ENCODE peak calls at places on chromosomes 11 and 22, in eight cellular contexts. One of them, this sample, is unnamed. For H3K27me3, the result is how much of the 10 kb centered on the place peaks cover.

GRCh38 chr11:13339196-13340153 is 61.9 kb downstream of the BMAL1 start:
- DNase-seq in heart right ventricle: no peak
- DNase-seq in fibroblast of lung: peak
- DNase-seq in PC-9: no peak
- DNase-seq in CD8-positive, alpha-beta memory T cell: no peak
- DNase-seq in iPS DF 6.9: no peak
- DNase-seq in aorta: no peak
- DNase-seq in body of pancreas: no peak
- DNase-seq in this sample: no peak

GRCh38 chr22:36285017-36285416 is 32.1 kb downstream of the APOL1 start:
- DNase-seq in heart right ventricle: no peak
- DNase-seq in fibroblast of lung: no peak
- DNase-seq in PC-9: no peak
- DNase-seq in CD8-positive, alpha-beta memory T cell: no peak
- DNase-seq in iPS DF 6.9: no peak
- DNase-seq in aorta: no peak
- DNase-seq in body of pancreas: no peak
- DNase-seq in this sample: no peak

GRCh38 chr22:17121235-17122195 is at the start of gene TMEM121B:
- DNase-seq in heart right ventricle: peak
- DNase-seq in fibroblast of lung: peak
- DNase-seq in PC-9: no peak
- DNase-seq in CD8-positive, alpha-beta memory T cell: peak
- DNase-seq in iPS DF 6.9: peak
- DNase-seq in aorta: peak
- DNase-seq in body of pancreas: peak
- DNase-seq in this sample: no peak

GRCh38 chr11:553949-554398 is 6.6 kb downstream of the LMNTD2 start:
- DNase-seq in heart right ventricle: no peak
- DNase-seq in fibroblast of lung: no peak
- DNase-seq in PC-9: no peak
- DNase-seq in CD8-positive, alpha-beta memory T cell: no peak
- DNase-seq in iPS DF 6.9: no peak
- DNase-seq in aorta: no peak
- DNase-seq in body of pancreas: no peak
- DNase-seq in this sample: no peak

GRCh38 chr11:46560300-46561025 is 33.4 kb downstream of the AMBRA1 start:
- DNase-seq in heart right ventricle: no peak
- DNase-seq in fibroblast of lung: peak
- DNase-seq in PC-9: no peak
- DNase-seq in CD8-positive, alpha-beta memory T cell: no peak
- DNase-seq in iPS DF 6.9: no peak
- DNase-seq in aorta: no peak
- DNase-seq in body of pancreas: no peak
- DNase-seq in this sample: no peak

GRCh38 chr11:92948116-92948515 is 21.3 kb upstream of the MTNR1B start:
- DNase-seq in heart right ventricle: no peak
- DNase-seq in fibroblast of lung: no peak
- DNase-seq in PC-9: no peak
- DNase-seq in CD8-positive, alpha-beta memory T cell: no peak
- DNase-seq in iPS DF 6.9: no peak
- DNase-seq in aorta: no peak
- DNase-seq in body of pancreas: peak
- DNase-seq in this sample: no peak

GRCh38 chr22:43897751-43898261 is 6.0 kb upstream of the PNPLA5 start:
- DNase-seq in heart right ventricle: no peak
- DNase-seq in fibroblast of lung: peak
- DNase-seq in PC-9: peak
- DNase-seq in CD8-positive, alpha-beta memory T cell: no peak
- DNase-seq in iPS DF 6.9: no peak
- DNase-seq in aorta: no peak
- DNase-seq in body of pancreas: no peak
- DNase-seq in this sample: no peak

GRCh38 chr11:18352581-18352980 is 30.2 kb downstream of the GTF2H1 start:
- DNase-seq in heart right ventricle: no peak
- DNase-seq in fibroblast of lung: peak
- DNase-seq in PC-9: no peak
- DNase-seq in CD8-positive, alpha-beta memory T cell: no peak
- DNase-seq in iPS DF 6.9: no peak
- DNase-seq in aorta: no peak
- DNase-seq in body of pancreas: no peak
- DNase-seq in this sample: no peak

GRCh38 chr11:10351768-10352641 is 47.1 kb downstream of the ADM start:
- DNase-seq in heart right ventricle: peak
- DNase-seq in fibroblast of lung: peak
- DNase-seq in PC-9: peak
- DNase-seq in CD8-positive, alpha-beta memory T cell: no peak
- DNase-seq in iPS DF 6.9: peak
- DNase-seq in aorta: peak
- DNase-seq in body of pancreas: peak
- DNase-seq in this sample: no peak

GRCh38 chr22:37386441-37386840 is 40.8 kb downstream of the ELFN2 start:
- DNase-seq in heart right ventricle: no peak
- DNase-seq in fibroblast of lung: no peak
- DNase-seq in PC-9: no peak
- DNase-seq in CD8-positive, alpha-beta memory T cell: no peak
- DNase-seq in iPS DF 6.9: no peak
- DNase-seq in aorta: no peak
- DNase-seq in body of pancreas: no peak
- DNase-seq in this sample: no peak

GRCh38 chr11:23688835-23689234 is 808.0 kb upstream of the LUZP2 start:
- DNase-seq in heart right ventricle: no peak
- DNase-seq in fibroblast of lung: peak
- DNase-seq in PC-9: no peak
- DNase-seq in CD8-positive, alpha-beta memory T cell: no peak
- DNase-seq in iPS DF 6.9: no peak
- DNase-seq in aorta: no peak
- DNase-seq in body of pancreas: no peak
- DNase-seq in this sample: no peak

GRCh38 chr11:95715777-95716241 is 73.8 kb downstream of the FAM76B start:
- DNase-seq in heart right ventricle: no peak
- DNase-seq in fibroblast of lung: peak
- DNase-seq in PC-9: no peak
- DNase-seq in CD8-positive, alpha-beta memory T cell: no peak
- DNase-seq in iPS DF 6.9: no peak
- DNase-seq in aorta: no peak
- DNase-seq in body of pancreas: no peak
- DNase-seq in this sample: peak

GRCh38 chr11:74820763-74821162 is 72.1 kb downstream of the RNF169 start:
- DNase-seq in heart right ventricle: no peak
- DNase-seq in fibroblast of lung: peak
- DNase-seq in PC-9: no peak
- DNase-seq in CD8-positive, alpha-beta memory T cell: no peak
- DNase-seq in iPS DF 6.9: no peak
- DNase-seq in aorta: no peak
- DNase-seq in body of pancreas: no peak
- DNase-seq in this sample: no peak

GRCh38 chr22:22031183-22031560 is 48.6 kb upstream of the TOP3B start:
- DNase-seq in heart right ventricle: no peak
- DNase-seq in fibroblast of lung: no peak
- DNase-seq in PC-9: no peak
- DNase-seq in CD8-positive, alpha-beta memory T cell: no peak
- DNase-seq in iPS DF 6.9: no peak
- DNase-seq in aorta: no peak
- DNase-seq in body of pancreas: no peak
- DNase-seq in this sample: peak

DNA sequence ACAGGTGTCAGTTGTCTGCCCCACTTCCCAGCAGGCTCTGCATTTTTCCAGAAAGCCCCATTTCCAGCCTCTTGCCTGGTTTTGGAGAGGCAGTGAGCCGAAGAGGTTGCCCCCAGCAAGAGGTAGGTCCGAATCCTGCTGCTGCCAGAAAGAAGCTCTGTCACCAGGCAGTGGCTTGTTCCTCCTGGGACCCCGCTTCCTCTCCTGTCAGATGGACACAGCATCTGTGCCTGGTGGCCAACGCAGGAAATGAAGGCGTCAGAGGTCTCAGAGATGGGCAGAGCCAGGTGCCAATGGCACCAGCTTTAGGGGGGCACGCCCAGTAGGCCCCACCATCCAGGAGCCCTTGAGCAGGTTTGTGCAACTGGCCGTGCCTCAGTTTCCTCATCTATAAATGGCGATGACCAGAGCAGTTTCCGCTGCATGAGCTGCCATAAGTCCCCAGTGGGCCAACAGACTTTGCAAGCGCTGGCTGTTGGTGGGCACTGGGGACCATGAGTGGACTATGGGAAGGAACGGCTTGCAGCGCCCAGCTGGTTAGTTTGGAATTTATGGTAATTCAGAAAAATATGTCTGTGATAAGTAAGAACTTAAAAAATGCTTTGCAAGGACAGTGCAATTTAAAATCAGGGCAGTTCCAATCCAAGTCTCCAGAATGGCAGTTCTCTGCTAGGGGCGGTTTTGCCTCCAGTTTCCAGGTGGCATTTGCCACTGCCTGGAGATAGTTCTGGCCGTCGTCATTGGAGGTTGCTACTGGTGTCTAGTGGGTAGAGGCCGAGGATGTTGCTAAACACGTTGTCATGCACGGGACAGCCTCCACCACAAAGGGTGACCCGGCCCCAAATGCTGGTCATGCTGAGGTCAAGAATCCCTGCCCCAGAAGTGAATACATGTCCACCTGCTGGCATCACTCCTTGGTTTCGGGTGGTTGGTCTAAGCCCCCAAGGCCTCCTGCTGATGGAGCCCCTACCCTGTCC is 2.3 kb upstream of the OSBPL5 start:
- DNase-seq in heart right ventricle: no peak
- DNase-seq in fibroblast of lung: no peak
- DNase-seq in PC-9: no peak
- DNase-seq in CD8-positive, alpha-beta memory T cell: peak
- DNase-seq in iPS DF 6.9: no peak
- DNase-seq in aorta: peak
- DNase-seq in body of pancreas: no peak
- DNase-seq in this sample: no peak
- H3K27me3 ChIP-seq in heart right ventricle: under half
- H3K27me3 ChIP-seq in fibroblast of lung: under half
- H3K27me3 ChIP-seq in PC-9: half or more
- H3K27me3 ChIP-seq in CD8-positive, alpha-beta memory T cell: under half
- H3K27me3 ChIP-seq in iPS DF 6.9: under half
- H3K27me3 ChIP-seq in aorta: under half
- H3K27me3 ChIP-seq in body of pancreas: under half
- H3K27me3 ChIP-seq in this sample: under half

DNA sequence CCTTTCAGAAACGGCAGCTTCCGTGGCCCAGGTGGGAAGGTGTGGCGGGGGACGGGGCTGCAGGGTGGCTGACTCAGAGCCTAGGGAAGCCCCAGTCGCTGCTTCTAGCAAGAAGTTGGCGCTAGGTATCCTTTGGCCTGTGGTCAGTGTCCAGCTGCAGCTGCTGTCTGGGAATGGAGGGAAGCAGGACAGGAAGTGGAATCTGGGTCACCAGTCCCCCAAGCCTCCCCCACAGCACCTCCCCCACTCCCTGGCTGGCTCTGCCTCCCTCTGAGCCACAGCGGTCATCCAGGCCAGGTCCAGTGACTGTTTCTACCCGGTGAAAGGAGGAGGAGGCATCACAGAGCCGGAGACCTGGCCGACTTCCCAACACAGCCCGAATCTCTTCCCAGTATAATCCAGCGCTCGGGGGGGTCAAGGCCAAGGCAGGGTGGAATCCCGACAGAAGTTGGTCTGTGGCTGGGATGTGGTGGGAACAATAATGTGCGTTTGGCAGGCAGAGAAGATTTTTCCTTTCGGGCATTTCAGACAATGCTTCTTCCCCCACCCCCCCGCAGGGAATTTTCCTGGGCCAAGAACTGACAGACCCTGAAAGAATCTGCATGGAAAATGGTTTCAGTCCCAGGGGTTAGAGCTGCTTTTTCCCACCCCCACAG is 45.1 kb downstream of the C11orf96 start:
- DNase-seq in heart right ventricle: peak
- DNase-seq in fibroblast of lung: peak
- DNase-seq in PC-9: no peak
- DNase-seq in CD8-positive, alpha-beta memory T cell: no peak
- DNase-seq in iPS DF 6.9: no peak
- DNase-seq in aorta: peak
- DNase-seq in body of pancreas: peak
- DNase-seq in this sample: no peak
- H3K4me3 ChIP-seq in heart right ventricle: no peak
- H3K4me3 ChIP-seq in fibroblast of lung: no peak
- H3K4me3 ChIP-seq in PC-9: no peak
- H3K4me3 ChIP-seq in CD8-positive, alpha-beta memory T cell: no peak
- H3K4me3 ChIP-seq in iPS DF 6.9: no peak
- H3K4me3 ChIP-seq in aorta: no peak
- H3K4me3 ChIP-seq in body of pancreas: no peak
- H3K4me3 ChIP-seq in this sample: no peak

DNA sequence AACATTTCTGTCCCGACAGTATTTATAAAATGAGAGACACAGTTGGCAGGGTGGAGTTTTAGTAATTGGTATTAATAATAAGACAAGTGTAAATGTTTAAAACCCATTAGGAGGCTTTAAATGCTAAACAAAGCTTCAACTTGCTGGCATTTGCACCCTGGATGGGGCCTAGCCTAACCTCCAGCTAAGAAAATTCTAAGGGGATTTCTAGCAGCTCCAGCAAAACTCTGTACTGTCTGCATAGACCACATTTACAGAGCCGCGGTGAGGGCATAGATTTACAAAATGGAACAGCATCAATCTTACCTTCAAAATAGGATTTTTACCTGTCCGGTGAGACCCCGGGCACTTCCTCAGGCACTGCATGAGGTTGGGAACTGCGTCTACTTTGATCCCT is 113.9 kb upstream of the ANO1 start:
- DNase-seq in heart right ventricle: no peak
- DNase-seq in fibroblast of lung: no peak
- DNase-seq in PC-9: no peak
- DNase-seq in CD8-positive, alpha-beta memory T cell: no peak
- DNase-seq in iPS DF 6.9: no peak
- DNase-seq in aorta: no peak
- DNase-seq in body of pancreas: no peak
- DNase-seq in this sample: no peak
- H3K27me3 ChIP-seq in heart right ventricle: under half
- H3K27me3 ChIP-seq in fibroblast of lung: under half
- H3K27me3 ChIP-seq in PC-9: under half
- H3K27me3 ChIP-seq in CD8-positive, alpha-beta memory T cell: under half
- H3K27me3 ChIP-seq in iPS DF 6.9: under half
- H3K27me3 ChIP-seq in aorta: under half
- H3K27me3 ChIP-seq in body of pancreas: under half
- H3K27me3 ChIP-seq in this sample: under half

GRCh38 chr11:61833478-61833877 is 5.4 kb downstream of the FADS2 start:
- DNase-seq in heart right ventricle: no peak
- DNase-seq in fibroblast of lung: no peak
- DNase-seq in PC-9: no peak
- DNase-seq in CD8-positive, alpha-beta memory T cell: no peak
- DNase-seq in iPS DF 6.9: no peak
- DNase-seq in aorta: no peak
- DNase-seq in body of pancreas: no peak
- DNase-seq in this sample: no peak

GRCh38 chr11:61833926-61834277 is 5.8 kb downstream of the FADS2 start:
- DNase-seq in heart right ventricle: no peak
- DNase-seq in fibroblast of lung: no peak
- DNase-seq in PC-9: no peak
- DNase-seq in CD8-positive, alpha-beta memory T cell: no peak
- DNase-seq in iPS DF 6.9: no peak
- DNase-seq in aorta: no peak
- DNase-seq in body of pancreas: no peak
- DNase-seq in this sample: no peak

GRCh38 chr11:61832758-61833157 is 4.7 kb downstream of the FADS2 start:
- DNase-seq in heart right ventricle: peak
- DNase-seq in fibroblast of lung: no peak
- DNase-seq in PC-9: no peak
- DNase-seq in CD8-positive, alpha-beta memory T cell: no peak
- DNase-seq in iPS DF 6.9: no peak
- DNase-seq in aorta: no peak
- DNase-seq in body of pancreas: peak
- DNase-seq in this sample: no peak

GRCh38 chr11:61835663-61836024 is 7.5 kb downstream of the FADS2 start:
- DNase-seq in heart right ventricle: no peak
- DNase-seq in fibroblast of lung: no peak
- DNase-seq in PC-9: no peak
- DNase-seq in CD8-positive, alpha-beta memory T cell: no peak
- DNase-seq in iPS DF 6.9: no peak
- DNase-seq in aorta: no peak
- DNase-seq in body of pancreas: no peak
- DNase-seq in this sample: no peak

GRCh38 chr11:61834278-61835004 is 6.3 kb downstream of the FADS2 start:
- DNase-seq in heart right ventricle: peak
- DNase-seq in fibroblast of lung: peak
- DNase-seq in PC-9: no peak
- DNase-seq in CD8-positive, alpha-beta memory T cell: peak
- DNase-seq in iPS DF 6.9: no peak
- DNase-seq in aorta: peak
- DNase-seq in body of pancreas: no peak
- DNase-seq in this sample: peak
- H3K4me3 ChIP-seq in heart right ventricle: no peak
- H3K4me3 ChIP-seq in fibroblast of lung: no peak
- H3K4me3 ChIP-seq in PC-9: no peak
- H3K4me3 ChIP-seq in CD8-positive, alpha-beta memory T cell: no peak
- H3K4me3 ChIP-seq in iPS DF 6.9: no peak
- H3K4me3 ChIP-seq in aorta: no peak
- H3K4me3 ChIP-seq in body of pancreas: no peak
- H3K4me3 ChIP-seq in this sample: peak